ENCODE peak calls at places on chromosome 20, in five cellular contexts. One of them, this sample, is unnamed. For H3K36me3, the result is how much of the 10 kb centered on the place peaks cover.

GRCh38 chr20:3739926-3740599 is 7.6 kb downstream of the HSPA12B start:
- DNase-seq in tibial nerve: no peak
- DNase-seq in pancreas: no peak
- DNase-seq in cardiac muscle cell: no peak
- DNase-seq in right lobe of liver: no peak
- DNase-seq in this sample: no peak

GRCh38 chr20:23918101-23918862 is 38.7 kb upstream of the CST5 start:
- DNase-seq in tibial nerve: no peak
- DNase-seq in pancreas: no peak
- DNase-seq in cardiac muscle cell: no peak
- DNase-seq in right lobe of liver: peak
- DNase-seq in this sample: peak

GRCh38 chr20:58131111-58131510 is 97.3 kb downstream of the ANKRD60 start:
- DNase-seq in tibial nerve: no peak
- DNase-seq in pancreas: no peak
- DNase-seq in cardiac muscle cell: peak
- DNase-seq in right lobe of liver: peak
- DNase-seq in this sample: no peak

GRCh38 chr20:38321959-38322598 is 18.1 kb downstream of the BPI start:
- DNase-seq in tibial nerve: no peak
- DNase-seq in pancreas: no peak
- DNase-seq in cardiac muscle cell: peak
- DNase-seq in right lobe of liver: no peak
- DNase-seq in this sample: no peak

GRCh38 chr20:56995635-56996075 is 270.8 kb downstream of the BMP7 start:
- DNase-seq in tibial nerve: no peak
- DNase-seq in pancreas: no peak
- DNase-seq in cardiac muscle cell: peak
- DNase-seq in right lobe of liver: no peak
- DNase-seq in this sample: no peak

GRCh38 chr20:35226775-35227681 is 538 bp downstream of the MMP24 start:
- DNase-seq in tibial nerve: no peak
- DNase-seq in pancreas: peak
- DNase-seq in cardiac muscle cell: peak
- DNase-seq in right lobe of liver: peak
- DNase-seq in this sample: peak

GRCh38 chr20:22385602-22386299 is 198.6 kb downstream of the FOXA2 start:
- DNase-seq in tibial nerve: no peak
- DNase-seq in pancreas: peak
- DNase-seq in cardiac muscle cell: peak
- DNase-seq in right lobe of liver: no peak
- DNase-seq in this sample: no peak

GRCh38 chr20:1805816-1806215 is 89.4 kb upstream of the SIRPA start:
- DNase-seq in tibial nerve: no peak
- DNase-seq in pancreas: no peak
- DNase-seq in cardiac muscle cell: no peak
- DNase-seq in right lobe of liver: no peak
- DNase-seq in this sample: no peak

GRCh38 chr20:22447448-22447778 is 137.0 kb downstream of the FOXA2 start:
- DNase-seq in tibial nerve: no peak
- DNase-seq in pancreas: no peak
- DNase-seq in cardiac muscle cell: no peak
- DNase-seq in right lobe of liver: no peak
- DNase-seq in this sample: no peak

GRCh38 chr20:16713056-16713455 is 16.8 kb upstream of the SNRPB2 start:
- DNase-seq in tibial nerve: no peak
- DNase-seq in pancreas: no peak
- DNase-seq in cardiac muscle cell: no peak
- DNase-seq in right lobe of liver: no peak
- DNase-seq in this sample: no peak

GRCh38 chr20:62808211-62808865 is 3.7 kb downstream of the OGFR start:
- DNase-seq in tibial nerve: peak
- DNase-seq in pancreas: no peak
- DNase-seq in cardiac muscle cell: peak
- DNase-seq in right lobe of liver: peak
- DNase-seq in this sample: peak

GRCh38 chr20:288956-289692 is 1.4 kb downstream of the C20orf96 start:
- DNase-seq in tibial nerve: no peak
- DNase-seq in pancreas: no peak
- DNase-seq in cardiac muscle cell: no peak
- DNase-seq in right lobe of liver: no peak
- DNase-seq in this sample: no peak

GRCh38 chr20:23331951-23332350 is 18.6 kb upstream of the NXT1 start:
- DNase-seq in tibial nerve: no peak
- DNase-seq in pancreas: no peak
- DNase-seq in cardiac muscle cell: peak
- DNase-seq in right lobe of liver: no peak
- DNase-seq in this sample: no peak

GRCh38 chr20:59825944-59826759 is 107.3 kb downstream of the SYCP2 start:
- DNase-seq in tibial nerve: no peak
- DNase-seq in pancreas: no peak
- DNase-seq in cardiac muscle cell: no peak
- DNase-seq in right lobe of liver: peak
- DNase-seq in this sample: peak

GRCh38 chr20:34546751-34547181 is 11.8 kb upstream of the MAP1LC3A start:
- DNase-seq in tibial nerve: no peak
- DNase-seq in pancreas: no peak
- DNase-seq in cardiac muscle cell: no peak
- DNase-seq in right lobe of liver: no peak
- DNase-seq in this sample: no peak

GRCh38 chr20:24965065-24965919 is 16.2 kb downstream of the CST7 start:
- DNase-seq in tibial nerve: no peak
- DNase-seq in pancreas: no peak
- DNase-seq in cardiac muscle cell: no peak
- DNase-seq in right lobe of liver: no peak
- DNase-seq in this sample: no peak

GRCh38 chr20:2967841-2968240 is 75.6 kb upstream of the GNRH2 start:
- DNase-seq in tibial nerve: no peak
- DNase-seq in pancreas: no peak
- DNase-seq in cardiac muscle cell: no peak
- DNase-seq in right lobe of liver: no peak
- DNase-seq in this sample: no peak

GRCh38 chr20:39106791-39107190 is 144.6 kb downstream of the DHX35 start:
- DNase-seq in tibial nerve: no peak
- DNase-seq in pancreas: no peak
- DNase-seq in cardiac muscle cell: no peak
- DNase-seq in right lobe of liver: no peak
- DNase-seq in this sample: no peak

GRCh38 chr20:64051033-64051452 is 1.6 kb upstream of the SOX18 start:
- DNase-seq in tibial nerve: no peak
- DNase-seq in pancreas: no peak
- DNase-seq in cardiac muscle cell: no peak
- DNase-seq in right lobe of liver: no peak
- DNase-seq in this sample: no peak

GRCh38 chr20:40286991-40287531 is 402.0 kb downstream of the MAFB start:
- DNase-seq in tibial nerve: no peak
- DNase-seq in pancreas: peak
- DNase-seq in cardiac muscle cell: peak
- DNase-seq in right lobe of liver: peak
- DNase-seq in this sample: peak

GRCh38 chr20:5737619-5737953 is 12.6 kb upstream of the SHLD1 start:
- DNase-seq in tibial nerve: no peak
- DNase-seq in pancreas: no peak
- DNase-seq in cardiac muscle cell: no peak
- DNase-seq in right lobe of liver: no peak
- DNase-seq in this sample: no peak

GRCh38 chr20:6007529-6008103 is 46.2 kb downstream of the LRRN4 start:
- DNase-seq in tibial nerve: no peak
- DNase-seq in pancreas: no peak
- DNase-seq in cardiac muscle cell: no peak
- DNase-seq in right lobe of liver: no peak
- DNase-seq in this sample: no peak

GRCh38 chr20:2470051-2470431 is 548 bp downstream of the SNRPB start:
- DNase-seq in tibial nerve: no peak
- DNase-seq in pancreas: peak
- DNase-seq in cardiac muscle cell: peak
- DNase-seq in right lobe of liver: peak
- DNase-seq in this sample: peak

GRCh38 chr20:57004416-57004815 is 262.0 kb downstream of the BMP7 start:
- DNase-seq in tibial nerve: no peak
- DNase-seq in pancreas: no peak
- DNase-seq in cardiac muscle cell: no peak
- DNase-seq in right lobe of liver: no peak
- DNase-seq in this sample: no peak

GRCh38 chr20:22207280-22207679 is 377.1 kb downstream of the FOXA2 start:
- DNase-seq in tibial nerve: no peak
- DNase-seq in pancreas: no peak
- DNase-seq in cardiac muscle cell: no peak
- DNase-seq in right lobe of liver: no peak
- DNase-seq in this sample: no peak

GRCh38 chr20:59948828-59949720 is 8.9 kb downstream of the FAM217B start:
- DNase-seq in tibial nerve: no peak
- DNase-seq in pancreas: no peak
- DNase-seq in cardiac muscle cell: peak
- DNase-seq in right lobe of liver: no peak
- DNase-seq in this sample: no peak

GRCh38 chr20:62752671-62753501 is 43.4 kb upstream of the MRGBP start:
- DNase-seq in tibial nerve: no peak
- DNase-seq in pancreas: no peak
- DNase-seq in cardiac muscle cell: peak
- DNase-seq in right lobe of liver: no peak
- DNase-seq in this sample: no peak

GRCh38 chr20:52785678-52786077 is 186.5 kb upstream of the TSHZ2 start:
- DNase-seq in tibial nerve: no peak
- DNase-seq in pancreas: no peak
- DNase-seq in cardiac muscle cell: peak
- DNase-seq in right lobe of liver: no peak
- DNase-seq in this sample: no peak

GRCh38 chr20:16806886-16807285 is 58.7 kb downstream of the OTOR start:
- DNase-seq in tibial nerve: no peak
- DNase-seq in pancreas: no peak
- DNase-seq in cardiac muscle cell: no peak
- DNase-seq in right lobe of liver: no peak
- DNase-seq in this sample: no peak

GRCh38 chr20:35541118-35541782 is 628 bp upstream of the ERGIC3 start:
- DNase-seq in tibial nerve: no peak
- DNase-seq in pancreas: no peak
- DNase-seq in cardiac muscle cell: no peak
- DNase-seq in right lobe of liver: no peak
- DNase-seq in this sample: no peak

GRCh38 chr20:10622657-10623418 is 51.0 kb downstream of the JAG1 start:
- DNase-seq in tibial nerve: no peak
- DNase-seq in pancreas: peak
- DNase-seq in cardiac muscle cell: peak
- DNase-seq in right lobe of liver: no peak
- DNase-seq in this sample: no peak

GRCh38 chr20:43982886-43983285 is 68.2 kb downstream of the TOX2 start:
- DNase-seq in tibial nerve: no peak
- DNase-seq in pancreas: no peak
- DNase-seq in cardiac muscle cell: no peak
- DNase-seq in right lobe of liver: no peak
- DNase-seq in this sample: no peak

GRCh38 chr20:43982016-43982415 is 67.4 kb downstream of the TOX2 start:
- DNase-seq in tibial nerve: no peak
- DNase-seq in pancreas: no peak
- DNase-seq in cardiac muscle cell: no peak
- DNase-seq in right lobe of liver: no peak
- DNase-seq in this sample: no peak

GRCh38 chr20:43984587-43984986 is 69.9 kb downstream of the TOX2 start:
- DNase-seq in tibial nerve: no peak
- DNase-seq in pancreas: no peak
- DNase-seq in cardiac muscle cell: peak
- DNase-seq in right lobe of liver: no peak
- DNase-seq in this sample: no peak

GRCh38 chr20:43983904-43984361 is 69.3 kb downstream of the TOX2 start:
- DNase-seq in tibial nerve: no peak
- DNase-seq in pancreas: no peak
- DNase-seq in cardiac muscle cell: peak
- DNase-seq in right lobe of liver: no peak
- DNase-seq in this sample: no peak

GRCh38 chr20:43983359-43983758 is 68.7 kb downstream of the TOX2 start:
- DNase-seq in tibial nerve: no peak
- DNase-seq in pancreas: no peak
- DNase-seq in cardiac muscle cell: no peak
- DNase-seq in right lobe of liver: no peak
- DNase-seq in this sample: no peak
- TF ChIP-seq CTCF in tibial nerve: no peak
- TF ChIP-seq CTCF in pancreas: no peak
- TF ChIP-seq CTCF in cardiac muscle cell: peak
- TF ChIP-seq CTCF in right lobe of liver: peak
- TF ChIP-seq CTCF in this sample: no peak

GRCh38 chr20:42159794-42160193 is 541.6 kb upstream of the CHD6 start:
- DNase-seq in tibial nerve: no peak
- DNase-seq in pancreas: no peak
- DNase-seq in cardiac muscle cell: no peak
- DNase-seq in right lobe of liver: no peak
- DNase-seq in this sample: no peak
- H3K36me3 ChIP-seq in tibial nerve: under half
- H3K36me3 ChIP-seq in pancreas: under half
- H3K36me3 ChIP-seq in cardiac muscle cell: under half
- H3K36me3 ChIP-seq in right lobe of liver: under half
- H3K36me3 ChIP-seq in this sample: under half

GRCh38 chr20:12833861-12834260 is 174.9 kb upstream of the SPTLC3 start:
- DNase-seq in tibial nerve: no peak
- DNase-seq in pancreas: no peak
- DNase-seq in cardiac muscle cell: no peak
- DNase-seq in right lobe of liver: no peak
- DNase-seq in this sample: no peak

GRCh38 chr20:12837646-12838045 is 171.1 kb upstream of the SPTLC3 start:
- DNase-seq in tibial nerve: no peak
- DNase-seq in pancreas: no peak
- DNase-seq in cardiac muscle cell: no peak
- DNase-seq in right lobe of liver: no peak
- DNase-seq in this sample: no peak

GRCh38 chr20:12835999-12836398 is 172.8 kb upstream of the SPTLC3 start:
- DNase-seq in tibial nerve: no peak
- DNase-seq in pancreas: no peak
- DNase-seq in cardiac muscle cell: no peak
- DNase-seq in right lobe of liver: no peak
- DNase-seq in this sample: no peak

GRCh38 chr20:12838261-12838866 is 170.4 kb upstream of the SPTLC3 start:
- DNase-seq in tibial nerve: no peak
- DNase-seq in pancreas: no peak
- DNase-seq in cardiac muscle cell: no peak
- DNase-seq in right lobe of liver: no peak
- DNase-seq in this sample: no peak
- TF ChIP-seq CTCF in tibial nerve: no peak
- TF ChIP-seq CTCF in pancreas: no peak
- TF ChIP-seq CTCF in cardiac muscle cell: peak
- TF ChIP-seq CTCF in right lobe of liver: peak
- TF ChIP-seq CTCF in this sample: no peak

GRCh38 chr20:45449528-45449927 is 20.0 kb upstream of the WFDC2 start:
- DNase-seq in tibial nerve: no peak
- DNase-seq in pancreas: no peak
- DNase-seq in cardiac muscle cell: no peak
- DNase-seq in right lobe of liver: no peak
- DNase-seq in this sample: peak

GRCh38 chr20:45452238-45452637 is 17.3 kb upstream of the WFDC2 start:
- DNase-seq in tibial nerve: no peak
- DNase-seq in pancreas: no peak
- DNase-seq in cardiac muscle cell: no peak
- DNase-seq in right lobe of liver: no peak
- DNase-seq in this sample: peak

GRCh38 chr20:45445805-45446562 is 23.6 kb upstream of the WFDC2 start:
- DNase-seq in tibial nerve: no peak
- DNase-seq in pancreas: no peak
- DNase-seq in cardiac muscle cell: no peak
- DNase-seq in right lobe of liver: no peak
- DNase-seq in this sample: no peak

GRCh38 chr20:45450097-45450818 is 19.3 kb upstream of the WFDC2 start:
- DNase-seq in tibial nerve: no peak
- DNase-seq in pancreas: no peak
- DNase-seq in cardiac muscle cell: peak
- DNase-seq in right lobe of liver: no peak
- DNase-seq in this sample: peak

GRCh38 chr20:45448250-45448649 is 21.3 kb upstream of the WFDC2 start:
- DNase-seq in tibial nerve: no peak
- DNase-seq in pancreas: no peak
- DNase-seq in cardiac muscle cell: no peak
- DNase-seq in right lobe of liver: no peak
- DNase-seq in this sample: no peak
- H3K36me3 ChIP-seq in tibial nerve: under half
- H3K36me3 ChIP-seq in pancreas: under half
- H3K36me3 ChIP-seq in cardiac muscle cell: under half
- H3K36me3 ChIP-seq in right lobe of liver: under half
- H3K36me3 ChIP-seq in this sample: under half

This sample was measured in upper lobe of left lung.